ENCODE peak calls at places on chromosomes 5 and 9, in five cellular contexts. E is K562, N is IMR-90, H is SK-N-SH, C is GM12878. K is an unnamed sample.

GRCh38 chr9:38232895-38233294 is 159.6 kb upstream of the ALDH1B1 start:
- DNase-seq in N (no peak), H (no peak), C (no peak), E (no peak), K (no peak)

GRCh38 chr5:72788851-72789505 is 27.5 kb upstream of the TNPO1 start:
- DNase-seq in H (no peak), C (no peak), E (no peak), N (peak; percentile 8), K (peak; percentile 12)

GRCh38 chr9:14428781-14429230 is 114.9 kb upstream of the NFIB start:
- DNase-seq in N (peak; percentile 69), E (peak; percentile 50), H (peak; percentile 53), C (no peak), K (peak; percentile 25)

GRCh38 chr5:347712-348284 is 26.3 kb downstream of the AHRR start:
- DNase-seq in C (no peak), H (no peak), E (no peak), N (no peak), K (no peak)

GRCh38 chr5:77064040-77064439 is 23.0 kb downstream of the ZBED3 start:
- DNase-seq in N (no peak), C (no peak), H (no peak), E (no peak), K (no peak)

GRCh38 chr5:177005619-177006264 is 837 bp downstream of the UIMC1 start:
- DNase-seq in H (peak; percentile 68), E (peak; percentile 73), N (peak; percentile 62), C (no peak), K (peak; percentile 54)

GRCh38 chr5:67102708-67103107 is 93.9 kb downstream of the CD180 start:
- DNase-seq in C (no peak), H (no peak), E (no peak), N (no peak), K (no peak)

GRCh38 chr9:70954126-70954525 is 167.3 kb downstream of the TRPM3 start:
- DNase-seq in H (no peak), N (peak; percentile 90), E (no peak), C (no peak), K (no peak)

GRCh38 chr9:22158275-22158674 is 149.2 kb upstream of the CDKN2B start:
- DNase-seq in N (peak; percentile 12), E (no peak), C (no peak), H (no peak), K (no peak)

GRCh38 chr5:151156732-151157402 is 712 bp downstream of the ANXA6 start:
- DNase-seq in E (no peak), N (peak; percentile 23), H (peak; percentile 62), C (no peak), K (no peak)

GRCh38 chr9:108784128-108784490 is 71.7 kb downstream of the ACTL7B start:
- DNase-seq in H (no peak), C (no peak), N (no peak), E (no peak), K (no peak)

GRCh38 chr9:108783318-108784127 is 72.3 kb downstream of the ACTL7B start:
- DNase-seq in E (no peak), C (no peak), N (no peak), H (no peak), K (no peak)

GRCh38 chr9:108779506-108779905 is 76.3 kb downstream of the ACTL7B start:
- DNase-seq in N (no peak), H (no peak), E (no peak), C (no peak), K (no peak)

GRCh38 chr9:108784998-108785397 is 70.8 kb downstream of the ACTL7B start:
- DNase-seq in E (no peak), C (no peak), H (no peak), N (no peak), K (no peak)

GRCh38 chr9:108780949-108781734 is 74.6 kb downstream of the ACTL7B start:
- DNase-seq in E (no peak), N (no peak), C (no peak), H (no peak), K (no peak)
- TF ChIP-seq USF2 in E (no peak), N (no peak), C (no peak), H (no peak), K (no peak)

DNA sequence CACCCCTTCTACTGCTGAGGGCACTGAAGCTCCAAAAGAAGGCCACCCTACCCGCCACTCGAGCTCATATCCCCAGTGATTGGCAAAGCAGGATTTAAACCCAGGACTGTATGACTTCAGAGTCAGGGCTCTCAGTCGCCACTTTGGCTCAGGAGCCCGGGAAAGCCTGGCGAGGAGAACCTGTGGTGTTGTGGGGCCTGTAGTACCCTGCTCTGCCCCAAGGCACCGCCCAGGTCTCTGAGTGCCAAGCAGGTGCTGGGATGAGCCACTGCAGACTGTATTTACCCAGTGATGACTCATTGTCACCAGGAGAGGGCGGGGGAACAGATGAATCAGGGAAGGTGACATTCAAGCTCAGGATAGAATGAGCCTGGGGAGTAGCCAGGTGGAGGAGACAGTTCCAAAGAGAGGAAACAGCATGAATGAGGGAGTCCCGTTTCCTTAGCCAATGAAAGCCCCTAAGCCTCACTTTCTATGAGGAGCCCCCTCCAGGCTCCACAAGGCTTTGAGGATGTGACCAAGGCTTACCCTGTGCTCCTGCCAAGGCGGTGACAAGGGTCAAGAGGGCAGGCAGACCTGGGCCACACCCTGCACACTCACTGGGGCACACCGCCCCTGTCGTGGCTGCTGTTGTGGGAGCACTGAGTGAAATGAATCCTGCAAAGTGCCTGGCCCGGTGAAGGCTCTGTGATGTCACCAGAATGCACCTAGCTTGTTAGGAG is 17.8 kb upstream of the DPM2 start:
- DNase-seq in E (peak; percentile 85), N (peak; percentile 43), H (peak; percentile 79), C (no peak), K (peak; percentile 93)
- TF ChIP-seq CTCF in E (peak; percentile 62), N (no peak), H (no peak), C (peak; percentile 59), K (peak; percentile 83)

GRCh38 chr5:164394686-164395187 is 889.3 kb downstream of the MAT2B start:
- DNase-seq in H (no peak), C (no peak), N (no peak), E (no peak), K (no peak)

GRCh38 chr5:164392531-164392930 is 887.1 kb downstream of the MAT2B start:
- DNase-seq in H (no peak), E (no peak), N (no peak), C (no peak), K (no peak)
- H2AFZ ChIP-seq in H (no peak overlapping the region), E (no peak overlapping the region), N (no peak overlapping the region), C (no peak overlapping the region), K (no peak overlapping the region)

GRCh38 chr5:78651468-78651867 is 2.9 kb upstream of the LHFPL2 start:
- DNase-seq in E (no peak), N (no peak), H (no peak), C (no peak), K (no peak)

GRCh38 chr5:78654386-78654785 is 5.8 kb upstream of the LHFPL2 start:
- DNase-seq in C (no peak), E (no peak), N (no peak), H (no peak), K (no peak)

GRCh38 chr5:78653031-78653430 is 4.5 kb upstream of the LHFPL2 start:
- DNase-seq in E (no peak), H (no peak), C (no peak), N (no peak), K (no peak)

GRCh38 chr5:78655731-78656130 is 7.2 kb upstream of the LHFPL2 start:
- DNase-seq in H (no peak), C (no peak), N (no peak), E (no peak), K (no peak)

DNA sequence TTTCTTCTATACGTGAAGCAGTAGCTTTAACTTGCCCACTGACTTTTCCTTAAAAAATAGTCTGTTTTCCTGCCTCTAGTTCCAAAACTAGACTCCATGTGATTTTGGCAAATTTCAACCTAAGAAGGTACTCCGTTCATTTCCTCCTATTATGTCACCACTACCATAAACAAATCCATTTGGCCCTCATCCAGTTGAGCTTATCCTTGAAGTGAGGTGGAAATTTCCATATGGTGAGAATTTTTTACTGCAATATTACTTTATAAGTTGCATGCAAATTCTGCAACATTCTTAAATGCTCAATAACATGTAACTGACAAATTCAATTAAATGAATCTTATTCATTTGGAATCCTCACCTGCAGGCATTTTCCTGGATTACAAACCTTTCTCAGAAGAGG is 5.4 kb upstream of the LHFPL2 start:
- DNase-seq in N (peak; percentile 59), E (no peak), C (no peak), H (no peak), K (no peak)
- TF ChIP-seq USF2 in N (no peak), E (no peak), C (no peak), H (no peak), K (no peak)

GRCh38 chr9:136685216-136685615 is 2.0 kb downstream of the AGPAT2 start:
- DNase-seq in N (no peak), E (no peak), C (no peak), H (no peak), K (no peak)

GRCh38 chr9:136686534-136686793 is 793 bp downstream of the AGPAT2 start:
- DNase-seq in H (no peak), C (no peak), E (no peak), N (no peak), K (no peak)

GRCh38 chr9:136686794-136687711 is at the start of gene AGPAT2:
- DNase-seq in H (peak; percentile 98), E (peak; percentile 99), N (peak; percentile 36), C (no peak), K (no peak)

GRCh38 chr9:136684799-136685198 is 2.5 kb downstream of the AGPAT2 start:
- DNase-seq in E (no peak), H (no peak), N (no peak), C (no peak), K (no peak)

GRCh38 chr9:136685792-136686533 is 1.3 kb downstream of the AGPAT2 start:
- DNase-seq in N (no peak), H (peak; percentile 67), E (peak; percentile 45), C (no peak), K (no peak)
- TF ChIP-seq CTCF in N (no peak), H (peak; percentile 12), E (no peak), C (no peak), K (no peak)

GRCh38 chr5:25851301-25851700 is 1187.1 kb downstream of the CDH9 start:
- DNase-seq in H (no peak), C (no peak), N (no peak), E (no peak), K (no peak)
- H2AFZ ChIP-seq in H (no peak overlapping the region), C (no peak overlapping the region), N (no peak overlapping the region), E (no peak overlapping the region), K (no peak overlapping the region)

K was measured in HepG2.